ENCODE peak calls at places on chromosome 12, in ten cellular contexts. I, X, J, Q, N, H, V, M, C and S are unnamed samples.
A peak's percentile ranks its signal among the peaks of the same experiment; 100 is the strongest.

GRCh38 chr12:52501490-52501889 is 8.4 kb upstream of the KRT6A start:
- DNase-seq in I (no peak), X (no peak), J (no peak), Q (no peak), N (no peak), H (no peak), V (no peak), M (no peak), C (no peak), S (no peak)

GRCh38 chr12:11958216-11959091 is 112.3 kb upstream of the BCL2L14 start:
- DNase-seq in I (no peak), X (no peak), J (no peak), Q (peak; percentile 16), N (no peak), H (peak; percentile 75), V (no peak), M (no peak), C (no peak), S (no peak)

GRCh38 chr12:1812650-1813302 is 7.6 kb upstream of the LRTM2 start:
- DNase-seq in I (peak; percentile 15), X (no peak), J (no peak), Q (no peak), N (no peak), H (no peak), V (no peak), M (peak; percentile 39), C (no peak), S (no peak)

GRCh38 chr12:106195638-106196037 is 52.2 kb downstream of the CKAP4 start:
- DNase-seq in I (no peak), X (peak; percentile 89), J (no peak), Q (no peak), N (no peak), H (peak; percentile 34), V (peak; percentile 58), M (peak; percentile 26), C (peak; percentile 48), S (peak; percentile 30)

GRCh38 chr12:41108032-41108431 is 80.1 kb upstream of the PDZRN4 start:
- DNase-seq in I (no peak), X (peak; percentile 22), J (no peak), Q (no peak), N (no peak), H (no peak), V (no peak), M (no peak), C (no peak), S (no peak)

GRCh38 chr12:53096089-53096741 is 1.3 kb upstream of the IGFBP6 start:
- DNase-seq in I (no peak), X (peak; percentile 85), J (no peak), Q (no peak), N (no peak), H (no peak), V (peak; percentile 82), M (peak; percentile 28), C (no peak), S (no peak)

GRCh38 chr12:105983622-105984325 is 155.0 kb downstream of the NUAK1 start:
- DNase-seq in I (no peak), X (no peak), J (no peak), Q (no peak), N (no peak), H (no peak), V (no peak), M (no peak), C (no peak), S (no peak)

GRCh38 chr12:52086944-52087835 is 7.7 kb downstream of the SMIM41 start:
- DNase-seq in I (no peak), X (peak; percentile 76), J (no peak), Q (no peak), N (no peak), H (no peak), V (no peak), M (no peak), C (no peak), S (no peak)

GRCh38 chr12:57518920-57519757 is 1.2 kb downstream of the DDIT3 start:
- DNase-seq in I (no peak), X (peak; percentile 58), J (no peak), Q (no peak), N (no peak), H (no peak), V (no peak), M (peak; percentile 43), C (no peak), S (no peak)

GRCh38 chr12:64064240-64064639 is 157.9 kb downstream of the KICS2 start:
- DNase-seq in I (no peak), X (no peak), J (no peak), Q (no peak), N (no peak), H (no peak), V (no peak), M (no peak), C (no peak), S (no peak)

GRCh38 chr12:132196873-132197390 is 52.7 kb downstream of the NOC4L start:
- DNase-seq in I (peak; percentile 13), X (no peak), J (no peak), Q (no peak), N (no peak), H (no peak), V (no peak), M (no peak), C (no peak), S (no peak)

GRCh38 chr12:20852649-20853048 is 42.1 kb downstream of the SLCO1B3 start:
- DNase-seq in I (no peak), X (no peak), J (no peak), Q (no peak), N (no peak), H (no peak), V (no peak), M (no peak), C (no peak), S (no peak)

GRCh38 chr12:6821674-6822433 is at the start of gene GPR162:
- DNase-seq in I (no peak), X (no peak), J (no peak), Q (no peak), N (no peak), H (peak; percentile 95), V (peak; percentile 72), M (peak; percentile 52), C (peak; percentile 48), S (no peak)

DNA sequence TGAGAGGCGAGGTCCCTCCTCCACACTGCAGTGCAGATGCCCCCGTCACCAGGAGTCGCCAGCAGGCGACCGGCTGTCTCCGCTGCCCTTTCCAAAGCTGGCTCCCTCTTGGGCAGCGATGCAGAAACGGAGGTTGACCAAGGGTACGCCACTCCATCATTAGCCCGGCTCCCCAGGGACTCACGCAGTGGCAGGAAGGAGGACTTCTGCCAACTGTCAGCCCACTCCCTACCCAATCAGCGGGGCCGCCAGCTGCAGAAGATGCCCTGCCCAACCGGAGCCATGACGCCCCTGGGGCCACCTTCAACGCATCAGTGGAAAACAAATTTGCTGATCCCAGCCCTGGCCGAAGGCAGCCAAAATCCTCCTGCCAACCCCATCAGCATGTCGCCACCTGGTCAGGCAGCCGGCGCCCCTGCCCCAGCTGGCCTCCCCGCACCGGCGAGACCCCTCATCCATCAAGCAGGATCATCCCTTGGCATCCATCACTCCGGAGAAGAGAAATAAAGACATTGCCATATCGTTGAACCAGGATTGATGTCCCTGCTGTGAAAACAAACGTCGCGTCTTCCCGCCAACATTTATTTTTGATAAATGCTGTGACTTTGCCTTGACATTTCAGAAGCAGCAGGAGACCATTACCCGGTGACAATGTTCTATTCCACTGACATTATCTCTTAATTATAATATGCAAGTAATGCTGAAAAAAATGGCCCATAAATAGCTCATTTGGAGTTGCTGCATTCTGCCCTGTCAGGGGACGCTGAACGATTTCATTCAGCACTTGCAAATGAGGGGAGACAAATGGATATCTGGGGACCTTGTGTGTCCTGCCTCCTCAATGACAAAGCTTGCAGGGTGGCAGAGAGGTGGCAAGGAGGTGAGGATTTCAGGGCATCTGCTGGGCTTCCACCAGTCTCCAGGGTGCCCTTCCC is 105.1 kb downstream of the SCARB1 start:
- DNase-seq in I (no peak), X (no peak), J (no peak), Q (no peak), N (no peak), H (no peak), V (no peak), M (no peak), C (no peak), S (no peak)
- H3K27ac ChIP-seq in I (no peak overlapping the region), X (no peak overlapping the region), J (peak overlapping the region; percentile 48), Q (no peak overlapping the region), N (no peak overlapping the region), H (peak overlapping the region; percentile 32), V (peak overlapping the region; percentile 51), M (no peak overlapping the region), C (no peak overlapping the region), S (peak overlapping the region; percentile 95)

DNA sequence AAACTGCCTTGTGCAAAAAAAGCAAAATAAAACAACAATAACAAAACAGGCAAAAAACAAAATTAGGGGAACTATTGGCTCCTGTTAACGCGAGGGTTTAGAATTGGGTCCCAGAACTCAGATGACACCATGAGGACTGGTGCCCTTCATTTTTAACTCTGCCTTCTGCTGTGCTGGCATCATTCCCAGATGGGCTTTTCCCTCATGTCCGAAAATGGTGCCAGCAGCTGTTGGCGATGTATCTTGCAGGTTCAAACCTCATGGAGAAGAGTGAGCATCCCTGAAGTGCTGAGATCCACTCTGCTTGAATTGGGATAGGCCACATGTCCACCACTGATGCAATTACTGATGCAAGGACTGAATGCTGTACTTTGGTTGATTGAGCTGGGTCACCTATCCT is 61.1 kb downstream of the MYRFL start:
- DNase-seq in I (no peak), X (no peak), J (no peak), Q (no peak), N (no peak), H (no peak), V (no peak), M (no peak), C (no peak), S (no peak)
- H3K27ac ChIP-seq in I (no peak overlapping the region), X (no peak overlapping the region), J (no peak overlapping the region), Q (no peak overlapping the region), N (no peak overlapping the region), H (no peak overlapping the region), V (no peak overlapping the region), M (no peak overlapping the region), C (no peak overlapping the region), S (no peak overlapping the region)

DNA sequence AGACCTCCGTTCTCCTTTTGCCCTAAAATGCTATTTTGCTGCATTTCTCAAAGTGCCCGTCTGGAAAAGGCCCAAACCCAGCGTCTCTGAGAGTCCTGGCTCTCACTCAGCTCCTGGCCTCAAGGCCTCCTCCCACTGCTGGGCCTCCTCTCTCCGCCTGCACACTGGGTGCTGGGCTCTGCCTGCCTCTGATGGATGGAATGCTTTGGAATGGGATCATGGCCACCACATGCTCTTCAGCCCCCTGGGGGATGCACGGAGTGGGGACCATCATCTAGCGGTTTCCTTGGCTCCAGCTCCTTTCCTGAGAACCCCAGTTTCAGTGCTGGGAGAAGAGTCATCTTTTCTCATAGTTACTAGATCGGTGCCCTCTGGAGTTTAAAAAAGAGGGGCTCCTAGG is 65.2 kb downstream of the KDM2B start:
- DNase-seq in I (no peak), X (no peak), J (no peak), Q (no peak), N (no peak), H (no peak), V (no peak), M (no peak), C (no peak), S (no peak)
- H3K27ac ChIP-seq in I (peak overlapping the region; percentile 23), X (no peak overlapping the region), J (no peak overlapping the region), Q (no peak overlapping the region), N (no peak overlapping the region), H (no peak overlapping the region), V (no peak overlapping the region), M (no peak overlapping the region), C (no peak overlapping the region), S (no peak overlapping the region)

DNA sequence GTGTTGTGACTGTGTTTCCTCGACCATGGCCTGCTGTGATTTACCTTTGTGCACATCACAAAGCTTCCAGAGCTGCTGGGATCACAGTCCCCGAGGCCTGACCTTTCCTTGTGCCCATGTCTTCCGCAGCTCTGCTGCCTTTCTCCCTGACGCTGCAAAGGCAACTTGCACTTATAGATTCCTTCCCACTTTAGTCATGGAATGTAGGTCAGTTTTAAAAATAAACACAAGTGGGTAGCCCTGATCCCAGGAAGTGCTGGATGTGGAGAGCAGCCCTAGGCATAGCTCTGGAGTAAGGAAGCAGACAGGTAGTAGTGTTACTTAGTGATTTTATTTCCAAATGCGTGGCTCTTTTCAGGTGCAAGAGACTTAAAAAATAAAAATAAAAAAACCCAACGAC is 825.7 kb downstream of the AACS start:
- DNase-seq in I (no peak), X (no peak), J (no peak), Q (no peak), N (no peak), H (no peak), V (peak; percentile 22), M (no peak), C (no peak), S (no peak)
- H3K27ac ChIP-seq in I (no peak overlapping the region), X (no peak overlapping the region), J (no peak overlapping the region), Q (no peak overlapping the region), N (no peak overlapping the region), H (no peak overlapping the region), V (peak overlapping the region; percentile 86), M (no peak overlapping the region), C (no peak overlapping the region), S (no peak overlapping the region)